ENCODE peak calls at places on chromosomes 11 and 22, in eight cellular contexts. B is psoas muscle, S is heart right ventricle, W is GM23248, V is adrenal gland, G is mesenchymal stem cell, J is IMR-90, L is PC-9. D is an unnamed sample.

GRCh38 chr11:45097721-45098493 is 48.5 kb upstream of the PRDM11 start:
- DNase-seq in V (peak; percentile 63), W (peak; percentile 62), G (peak; percentile 72), J (peak; percentile 56), B (no peak), L (no peak), S (peak; percentile 61), D (peak; percentile 56)

GRCh38 chr11:46119053-46119351 is 2.3 kb downstream of the PHF21A start:
- DNase-seq in B (no peak), V (no peak), W (peak; percentile 55), L (no peak), G (no peak), J (no peak), S (no peak), D (no peak)

GRCh38 chr22:31442768-31443489 is 43.5 kb downstream of the DRG1 start:
- DNase-seq in S (no peak), G (no peak), J (no peak), B (no peak), V (peak; percentile 34), W (no peak), L (no peak), D (no peak)

GRCh38 chr22:45649809-45650208 is 21.8 kb upstream of the ATXN10 start:
- DNase-seq in S (no peak), J (no peak), L (no peak), V (no peak), G (no peak), B (no peak), W (no peak), D (no peak)

GRCh38 chr11:10930961-10931760 is 73.3 kb upstream of the ZBED5 start:
- DNase-seq in B (peak; percentile 86), V (peak; percentile 45), J (peak; percentile 76), W (peak; percentile 90), S (peak; percentile 79), G (peak; percentile 86), L (peak; percentile 39), D (peak; percentile 69)

GRCh38 chr22:43996170-43996980 is 27.7 kb upstream of the PARVB start:
- DNase-seq in J (no peak), S (peak; percentile 64), V (no peak), W (no peak), L (peak; percentile 32), G (no peak), B (peak; percentile 73), D (peak; percentile 56)

GRCh38 chr11:58968251-58968711 is 29.0 kb downstream of the GLYATL1 start:
- DNase-seq in S (no peak), B (no peak), V (no peak), J (no peak), G (no peak), L (no peak), W (no peak), D (no peak)

GRCh38 chr11:62120466-62120865 is 3.3 kb upstream of the INCENP start:
- DNase-seq in G (no peak), B (no peak), V (no peak), J (no peak), S (no peak), L (no peak), W (no peak), D (no peak)

GRCh38 chr11:66322732-66323427 is 6.0 kb upstream of the CD248 start:
- DNase-seq in S (peak; percentile 74), V (peak; percentile 58), J (no peak), W (peak; percentile 82), B (peak; percentile 91), G (no peak), L (no peak), D (no peak)

GRCh38 chr11:117620131-117620530 is 176.9 kb downstream of the DSCAML1 start:
- DNase-seq in V (no peak), G (no peak), J (no peak), B (no peak), W (no peak), L (no peak), S (no peak), D (no peak)

GRCh38 chr22:42797021-42797420 is 60.1 kb downstream of the ARFGAP3 start:
- DNase-seq in W (no peak), B (peak; percentile 79), S (no peak), J (peak; percentile 27), G (no peak), L (no peak), V (peak; percentile 21), D (no peak)

GRCh38 chr11:45578286-45578685 is 87.1 kb downstream of the CHST1 start:
- DNase-seq in J (no peak), V (no peak), G (no peak), W (no peak), B (no peak), L (no peak), S (no peak), D (no peak)

GRCh38 chr11:396511-396947 is 2.5 kb downstream of the PKP3 start:
- DNase-seq in J (no peak), L (no peak), W (peak; percentile 66), B (no peak), S (no peak), G (peak; percentile 37), V (no peak), D (no peak)

GRCh38 chr22:23218867-23219251 is 38.5 kb downstream of the BCR start:
- DNase-seq in S (peak; percentile 48), V (no peak), G (peak; percentile 83), B (no peak), J (peak; percentile 62), L (no peak), W (no peak), D (peak; percentile 81)

GRCh38 chr22:18034076-18034475 is 9.7 kb upstream of the MICAL3 start:
- DNase-seq in V (no peak), J (no peak), S (no peak), W (no peak), L (no peak), G (no peak), B (no peak), D (no peak)

GRCh38 chr22:21896951-21897513 is 29.6 kb upstream of the MAPK1 start:
- DNase-seq in B (peak; percentile 8), L (no peak), S (no peak), V (no peak), G (no peak), W (no peak), J (no peak), D (no peak)

GRCh38 chr22:37525073-37525745 is 6.0 kb upstream of the CARD10 start:
- DNase-seq in L (peak; percentile 91), B (no peak), J (peak; percentile 84), G (peak; percentile 87), S (no peak), V (peak; percentile 78), W (peak; percentile 98), D (no peak)

GRCh38 chr11:12958984-12959383 is 50.1 kb upstream of the RASSF10 start:
- DNase-seq in W (no peak), S (no peak), L (no peak), B (no peak), V (no peak), J (no peak), G (no peak), D (no peak)

GRCh38 chr22:25953919-25954318 is 211.9 kb downstream of the MYO18B start:
- DNase-seq in B (no peak), S (no peak), G (no peak), L (no peak), W (no peak), V (no peak), J (no peak), D (no peak)

GRCh38 chr11:13229136-13229535 is 48.5 kb upstream of the BMAL1 start:
- DNase-seq in S (no peak), V (no peak), B (no peak), L (no peak), J (no peak), G (no peak), W (peak; percentile 64), D (no peak)

DNA sequence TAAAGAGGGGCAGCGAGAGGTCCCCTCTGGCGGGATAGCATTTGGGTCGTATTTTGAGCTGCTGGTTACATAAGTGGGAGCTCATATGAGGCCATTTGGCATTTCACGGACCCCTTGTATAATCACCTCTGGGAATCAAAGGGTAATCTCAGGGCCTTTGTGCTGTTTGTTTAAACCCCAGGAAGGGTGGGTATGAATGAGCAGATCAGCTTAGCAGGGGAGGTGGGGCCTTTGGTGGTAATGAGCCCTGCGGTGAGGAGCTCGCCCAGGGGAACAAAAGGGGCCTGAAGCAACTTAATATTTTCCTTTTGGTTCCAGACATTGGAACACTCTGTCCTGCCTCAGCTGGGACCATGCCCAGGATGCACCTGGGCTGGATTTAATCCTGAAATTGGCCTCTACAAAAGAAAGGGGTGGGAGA is 10.2 kb downstream of the TSKU start:
- DNase-seq in S (no peak), V (no peak), G (no peak), J (no peak), B (no peak), L (no peak), W (no peak), D (no peak)
- H3K4me1 ChIP-seq in S (peaks cover 17% of the 10 kb centered on the region), V (no peaks in the 10 kb centered on the region), G (peaks cover 45% of the 10 kb centered on the region), J (peaks cover 4% of the 10 kb centered on the region), B (no peaks in the 10 kb centered on the region), L (peaks cover 55% of the 10 kb centered on the region), W (peaks cover 18% of the 10 kb centered on the region), D (peaks cover 19% of the 10 kb centered on the region)

DNA sequence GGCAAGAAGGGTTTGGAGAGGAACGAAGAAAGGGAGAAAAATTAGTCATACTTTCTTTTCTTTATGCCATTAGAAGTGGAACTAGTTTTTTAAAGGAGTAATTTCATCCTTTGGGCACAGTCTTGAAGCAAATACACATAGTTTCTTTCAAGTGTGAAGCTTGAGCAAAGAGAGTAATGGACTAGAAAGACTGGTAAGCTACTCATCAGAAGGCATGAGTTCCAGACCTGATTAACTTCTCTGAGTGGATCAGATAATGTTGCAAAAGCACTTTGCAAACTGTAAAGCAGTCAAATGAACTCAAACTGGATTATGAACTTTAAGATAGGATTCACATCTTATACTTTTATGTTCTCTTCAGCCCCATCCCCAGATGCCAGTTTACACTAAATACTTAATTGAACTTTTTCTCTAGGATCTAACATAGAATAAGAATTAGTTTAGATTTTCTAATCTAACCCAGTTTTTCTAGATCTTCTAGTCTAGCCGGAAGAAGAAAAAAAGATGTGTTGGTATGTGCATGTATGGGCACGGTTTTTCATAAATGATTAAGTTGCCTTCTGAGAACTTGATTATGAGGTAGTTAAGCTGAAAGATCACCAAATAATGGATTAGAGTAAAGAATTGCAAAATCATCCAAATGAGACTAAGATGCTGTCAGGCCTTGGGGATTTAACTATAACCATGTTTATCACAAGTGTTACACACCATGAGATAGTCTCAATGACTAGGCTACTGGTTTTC is 2.5 kb downstream of the DDIAS start:
- DNase-seq in L (peak; percentile 25), G (no peak), B (no peak), S (no peak), J (no peak), W (no peak), V (no peak), D (no peak)
- H3K4me1 ChIP-seq in L (peaks cover 17% of the 10 kb centered on the region), G (peaks cover 2% of the 10 kb centered on the region), B (peaks cover 6% of the 10 kb centered on the region), S (peaks cover 16% of the 10 kb centered on the region), J (peaks cover 1% of the 10 kb centered on the region), W (peaks cover 15% of the 10 kb centered on the region), V (peaks cover 8% of the 10 kb centered on the region), D (peaks cover 3% of the 10 kb centered on the region)

GRCh38 chr11:27193434-27194225 is 153.0 kb downstream of the BBOX1 start:
- DNase-seq in G (no peak), W (no peak), B (no peak), L (no peak), J (no peak), S (no peak), V (no peak), D (no peak)
- H3K4me1 ChIP-seq in G (peaks cover 1% of the 10 kb centered on the region), W (peaks cover 25% of the 10 kb centered on the region), B (peaks cover 17% of the 10 kb centered on the region), L (no peaks in the 10 kb centered on the region), J (peaks cover 2% of the 10 kb centered on the region), S (no peaks in the 10 kb centered on the region), V (peaks cover 19% of the 10 kb centered on the region), D (no peaks in the 10 kb centered on the region)

GRCh38 chr11:2205214-2205770 is 33.7 kb upstream of the TH start:
- DNase-seq in V (peak; percentile 7), W (no peak), G (no peak), J (no peak), B (no peak), L (no peak), S (no peak), D (no peak)
- H3K4me1 ChIP-seq in V (no peaks in the 10 kb centered on the region), W (no peaks in the 10 kb centered on the region), G (peaks cover 26% of the 10 kb centered on the region), J (no peaks in the 10 kb centered on the region), B (no peaks in the 10 kb centered on the region), L (peaks cover 23% of the 10 kb centered on the region), S (no peaks in the 10 kb centered on the region), D (peaks cover 3% of the 10 kb centered on the region)

D was measured in lung.